ENCODE peak calls at places on chromosomes 16 and 17, in seven cellular contexts. F is cardiac fibroblast; P is NCI-H1694 treated with DMSO at 0.1 percent for 48 hours; K is activated CD8-positive, alpha-beta T cell treated with anti-CD3 and anti-CD28 coated beads, Interleukin-2, amount 10 ng/mL, durations not matched to agents 7 days and 5 days; V is IMR-90; H is testis; C is endothelial cell. I is an unnamed sample.

GRCh38 chr17:37479025-37479424 is 10.7 kb upstream of the DUSP14 start:
- DNase-seq in F (no peak), P (peak; percentile 44), K (no peak), V (no peak), H (no peak), C (no peak), I (no peak)

GRCh38 chr17:63558441-63558840 is 8.2 kb downstream of the DCAF7 start:
- DNase-seq in F (no peak), P (no peak), K (no peak), V (no peak), H (no peak), C (no peak), I (no peak)

GRCh38 chr17:65198653-65199382 is 61.6 kb downstream of the RGS9 start:
- DNase-seq in F (peak; percentile 78), P (peak; percentile 78), K (no peak), V (peak; percentile 69), H (no peak), C (no peak), I (peak; percentile 50)

GRCh38 chr17:83155128-83156081 is 76.0 kb downstream of the METRNL start:
- DNase-seq in F (peak; percentile 37), P (no peak), K (no peak), V (peak; percentile 44), H (peak; percentile 31), C (no peak), I (no peak)

GRCh38 chr17:44199553-44200477 is at the start of gene ATXN7L3:
- DNase-seq in F (peak; percentile 99), P (peak; percentile 93), K (peak; percentile 100), V (peak; percentile 97), H (peak; percentile 99), C (peak; percentile 99), I (peak; percentile 92)

GRCh38 chr16:52293209-52293608 is 253.7 kb downstream of the TOX3 start:
- DNase-seq in F (no peak), P (no peak), K (no peak), V (no peak), H (no peak), C (no peak), I (no peak)

GRCh38 chr16:12458591-12459400 is 344.9 kb downstream of the CPPED1 start:
- DNase-seq in F (no peak), P (no peak), K (peak; percentile 30), V (no peak), H (no peak), C (no peak), I (no peak)

GRCh38 chr17:45787044-45787443 is 2.9 kb downstream of the CRHR1 start:
- DNase-seq in F (no peak), P (no peak), K (no peak), V (no peak), H (no peak), C (no peak), I (no peak)

GRCh38 chr16:9976641-9977040 is 205.6 kb downstream of the GRIN2A start:
- DNase-seq in F (no peak), P (no peak), K (no peak), V (no peak), H (no peak), C (no peak), I (no peak)

GRCh38 chr17:34241062-34241461 is 14.0 kb upstream of the CCL2 start:
- DNase-seq in F (peak; percentile 47), P (no peak), K (no peak), V (peak; percentile 44), H (peak; percentile 50), C (peak; percentile 31), I (no peak)

GRCh38 chr16:5381481-5381880 is 283.9 kb upstream of the EEF2KMT start:
- DNase-seq in F (no peak), P (no peak), K (no peak), V (no peak), H (no peak), C (no peak), I (no peak)

GRCh38 chr17:71111945-71112344 is 942.6 kb downstream of the KCNJ2 start:
- DNase-seq in F (no peak), P (no peak), K (no peak), V (no peak), H (no peak), C (no peak), I (no peak)

GRCh38 chr16:50360033-50360778 is 8.6 kb downstream of the BRD7 start:
- DNase-seq in F (peak; percentile 25), P (no peak), K (no peak), V (peak; percentile 40), H (no peak), C (no peak), I (no peak)

GRCh38 chr17:39605492-39606433 is 2.0 kb downstream of the NEUROD2 start:
- DNase-seq in F (no peak), P (no peak), K (no peak), V (no peak), H (no peak), C (no peak), I (no peak)

GRCh38 chr16:1825864-1826690 is 548 bp downstream of the HAGH start:
- DNase-seq in F (peak; percentile 8), P (no peak), K (peak; percentile 74), V (peak; percentile 48), H (no peak), C (peak; percentile 61), I (no peak)

GRCh38 chr17:37188157-37188556 is 187.6 kb upstream of the C17orf78 start:
- DNase-seq in F (no peak), P (no peak), K (no peak), V (no peak), H (no peak), C (no peak), I (no peak)

GRCh38 chr17:82716383-82717181 is at the start of gene FN3KRP:
- DNase-seq in F (peak; percentile 96), P (peak; percentile 89), K (peak; percentile 92), V (peak; percentile 83), H (peak; percentile 98), C (peak; percentile 83), I (peak; percentile 86)

GRCh38 chr17:68080411-68081150 is 45.0 kb downstream of the KPNA2 start:
- DNase-seq in F (no peak), P (no peak), K (no peak), V (no peak), H (no peak), C (no peak), I (no peak)

GRCh38 chr17:814371-814770 is 32.2 kb downstream of the MRM3 start:
- DNase-seq in F (no peak), P (no peak), K (no peak), V (no peak), H (no peak), C (no peak), I (no peak)

GRCh38 chr17:41383690-41384089 is 1.6 kb upstream of the KRT34 start:
- DNase-seq in F (no peak), P (no peak), K (no peak), V (no peak), H (no peak), C (no peak), I (no peak)

GRCh38 chr16:2483939-2484897 is 9.3 kb downstream of the TBC1D24 start:
- DNase-seq in F (no peak), P (no peak), K (no peak), V (no peak), H (no peak), C (no peak), I (no peak)

GRCh38 chr16:66382966-66383299 is 16.4 kb downstream of the CDH5 start:
- DNase-seq in F (peak; percentile 82), P (no peak), K (no peak), V (peak; percentile 93), H (no peak), C (no peak), I (peak; percentile 1)

GRCh38 chr17:42436401-42436800 is 13.3 kb upstream of the CAVIN1 start:
- DNase-seq in F (peak; percentile 98), P (no peak), K (no peak), V (peak; percentile 99), H (no peak), C (no peak), I (no peak)

GRCh38 chr16:610513-611381 is 20.0 kb upstream of the WFIKKN1 start:
- DNase-seq in F (no peak), P (peak; percentile 44), K (peak; percentile 47), V (no peak), H (peak; percentile 50), C (peak; percentile 75), I (no peak)